ENCODE peak calls at places on chromosomes 6 and 20, in four cellular contexts. J is endodermal cell, D is astrocyte, C is HCT116. O is an unnamed sample.

GRCh38 chr20:32742322-32743236 is 688 bp downstream of the COMMD7 start:
- DNase-seq in J (peak; percentile 89), D (no peak), C (no peak), O (no peak)

GRCh38 chr6:84466521-84466920 is 239.1 kb upstream of the CEP162 start:
- DNase-seq in J (peak; percentile 71), D (peak; percentile 84), C (peak; percentile 16), O (no peak)

GRCh38 chr6:128252293-128253176 is 267.9 kb downstream of the PTPRK start:
- DNase-seq in J (no peak), D (peak; percentile 41), C (no peak), O (no peak)

GRCh38 chr6:49541210-49541724 is 9.2 kb upstream of the C6orf141 start:
- DNase-seq in J (no peak), D (peak; percentile 93), C (peak; percentile 56), O (no peak)

GRCh38 chr20:60062431-60063336 is 104.5 kb downstream of the CDH26 start:
- DNase-seq in J (peak; percentile 35), D (peak; percentile 70), C (no peak), O (no peak)

GRCh38 chr20:62938105-62938888 is at the start of gene GID8:
- DNase-seq in J (peak; percentile 69), D (peak; percentile 30), C (no peak), O (no peak)

GRCh38 chr6:134446228-134446848 is 128.4 kb upstream of the SGK1 start:
- DNase-seq in J (no peak), D (peak; percentile 74), C (no peak), O (no peak)

GRCh38 chr20:34643919-34644318 is 33.0 kb downstream of the PIGU start:
- DNase-seq in J (peak; percentile 7), D (peak; percentile 61), C (no peak), O (no peak)

GRCh38 chr6:169407338-169407737 is 153.7 kb upstream of the THBS2 start:
- DNase-seq in J (no peak), D (no peak), C (no peak), O (no peak)

GRCh38 chr6:109092074-109092473 is 2.6 kb downstream of the SESN1 start:
- DNase-seq in J (no peak), D (no peak), C (no peak), O (no peak)

GRCh38 chr6:109094351-109095035 is at the start of gene SESN1:
- DNase-seq in J (peak; percentile 99), D (peak; percentile 93), C (peak; percentile 65), O (peak; percentile 76)

GRCh38 chr6:109095821-109096084 is 446 bp downstream of the CEP57L1 start:
- DNase-seq in J (no peak), D (no peak), C (no peak), O (no peak)

GRCh38 chr6:109095036-109095820 is at the start of gene CEP57L1:
- DNase-seq in J (peak; percentile 97), D (peak; percentile 92), C (peak; percentile 94), O (peak; percentile 89)

GRCh38 chr6:109093732-109094131 is 914 bp downstream of the SESN1 start:
- DNase-seq in J (no peak), D (peak; percentile 3), C (no peak), O (no peak)
- H3K9ac ChIP-seq in J (peak overlapping the region; percentile 85), D (peak overlapping the region; percentile 94), C (peak overlapping the region; percentile 87), O (peak overlapping the region; percentile 76)

DNA sequence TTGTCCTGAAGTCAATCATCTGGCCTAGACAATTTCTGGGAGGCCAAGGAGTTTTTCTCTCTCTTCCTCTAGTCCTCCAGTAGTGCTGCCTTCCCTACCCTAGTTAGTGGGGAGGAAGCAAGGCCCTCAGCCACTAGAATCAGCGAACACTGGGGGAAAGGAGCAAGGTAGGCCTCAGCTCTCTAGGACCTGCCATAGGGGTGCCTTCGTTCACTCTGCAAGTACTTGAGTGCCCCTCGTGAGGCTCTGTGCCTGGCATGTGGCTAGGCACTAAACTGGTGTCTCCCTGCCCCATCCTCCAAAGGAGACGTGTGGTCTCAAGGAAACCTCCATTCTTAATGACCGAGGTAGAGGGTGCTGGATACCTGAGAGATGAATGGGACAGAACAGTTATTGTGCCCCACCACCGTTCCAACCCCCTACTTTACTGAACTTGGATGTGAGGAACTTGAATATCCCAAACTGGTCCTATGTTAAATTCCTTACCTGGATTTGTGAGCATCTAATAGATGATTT is 1.1 kb downstream of the DEF6 start:
- DNase-seq in J (no peak), D (no peak), C (no peak), O (no peak)
- H3K9ac ChIP-seq in J (no peak overlapping the region), D (no peak overlapping the region), C (peak overlapping the region; percentile 91), O (no peak overlapping the region)

DNA sequence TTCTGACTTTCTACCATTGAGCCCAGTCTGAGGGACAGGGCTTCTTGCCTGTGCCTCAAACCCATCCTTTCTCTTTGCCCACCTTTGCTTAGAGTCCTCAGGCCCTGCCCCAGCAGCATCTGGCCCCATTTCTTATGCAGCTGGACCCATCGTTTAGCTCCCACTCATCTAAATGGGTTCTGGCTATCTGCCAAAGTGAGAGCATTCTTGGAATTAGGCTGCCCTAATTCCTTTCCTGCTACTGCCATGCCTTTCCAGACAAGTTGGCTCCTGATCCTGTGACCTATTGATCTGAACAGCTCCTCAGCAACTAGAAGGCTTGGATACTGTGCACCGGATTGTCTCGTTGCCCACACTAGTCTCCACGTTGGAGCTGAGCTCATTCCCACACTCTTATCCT is 23.0 kb downstream of the DZANK1 start:
- DNase-seq in J (no peak), D (peak; percentile 18), C (no peak), O (no peak)
- H3K9ac ChIP-seq in J (no peak overlapping the region), D (no peak overlapping the region), C (no peak overlapping the region), O (no peak overlapping the region)

DNA sequence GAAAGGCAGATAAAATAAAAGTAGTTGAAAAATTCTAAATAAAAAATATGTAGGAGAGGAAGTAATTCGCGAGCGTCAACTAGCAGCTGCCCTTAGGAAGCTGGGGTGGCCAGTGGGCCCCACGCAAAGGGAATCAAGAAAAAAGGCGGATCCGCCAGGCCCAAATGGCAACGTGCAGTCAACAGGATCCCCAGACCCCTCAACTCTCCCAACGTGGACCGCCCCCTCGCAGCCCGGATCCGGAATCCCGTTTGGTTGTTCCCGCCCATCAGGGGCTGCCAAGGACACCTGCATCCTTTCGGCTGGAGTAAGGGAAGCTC is 296 bp downstream of the DZANK1 start:
- DNase-seq in J (no peak), D (no peak), C (no peak), O (no peak)
- H3K9ac ChIP-seq in J (peak overlapping the region; percentile 99), D (peak overlapping the region; percentile 95), C (peak overlapping the region; percentile 71), O (peak overlapping the region; percentile 64)

DNA sequence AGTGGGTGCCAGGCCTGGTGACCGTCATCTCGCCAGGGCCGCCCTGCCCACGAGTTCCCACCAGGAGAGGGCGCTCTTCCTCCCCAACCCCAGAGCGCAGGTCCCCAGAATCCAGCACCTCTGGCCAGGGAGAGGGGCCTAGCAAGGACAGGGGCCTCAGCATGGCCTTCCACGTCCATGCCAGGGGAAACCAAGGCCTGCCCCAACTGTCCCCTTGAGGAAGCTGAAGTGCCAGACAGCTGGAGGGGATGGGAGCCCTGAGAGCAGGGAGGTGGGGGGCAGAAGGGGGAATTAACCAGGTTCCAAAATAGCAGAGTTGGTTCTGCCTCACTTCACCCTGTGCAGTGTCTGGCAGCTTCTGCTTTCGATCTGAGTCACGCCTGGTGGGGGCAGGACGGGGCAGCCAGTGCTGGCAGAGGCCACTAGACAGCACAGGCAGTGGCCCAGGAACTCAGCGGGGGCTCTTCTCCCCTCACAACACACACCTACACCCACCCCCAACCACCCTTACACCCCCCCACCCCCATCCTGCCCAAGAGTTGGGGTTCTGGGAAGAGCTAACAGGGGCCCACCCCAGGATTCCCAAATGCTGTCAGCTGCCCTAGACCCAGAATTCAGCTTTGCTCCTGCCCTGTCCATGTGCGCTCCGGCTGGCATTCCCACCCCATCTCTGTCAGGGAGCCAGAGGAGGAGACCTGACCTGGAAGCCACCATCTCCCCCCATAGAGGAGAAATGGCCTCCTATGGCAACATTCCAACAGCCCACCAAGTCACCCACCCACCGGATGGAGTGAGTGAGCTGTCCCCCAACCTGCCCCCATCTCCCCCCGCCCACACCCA is 29.2 kb downstream of the TFEB start:
- DNase-seq in J (peak; percentile 92), D (peak; percentile 61), C (no peak), O (peak; percentile 16)
- H3K9ac ChIP-seq in J (no peak overlapping the region), D (peak overlapping the region; percentile 35), C (peak overlapping the region; percentile 23), O (no peak overlapping the region)

DNA sequence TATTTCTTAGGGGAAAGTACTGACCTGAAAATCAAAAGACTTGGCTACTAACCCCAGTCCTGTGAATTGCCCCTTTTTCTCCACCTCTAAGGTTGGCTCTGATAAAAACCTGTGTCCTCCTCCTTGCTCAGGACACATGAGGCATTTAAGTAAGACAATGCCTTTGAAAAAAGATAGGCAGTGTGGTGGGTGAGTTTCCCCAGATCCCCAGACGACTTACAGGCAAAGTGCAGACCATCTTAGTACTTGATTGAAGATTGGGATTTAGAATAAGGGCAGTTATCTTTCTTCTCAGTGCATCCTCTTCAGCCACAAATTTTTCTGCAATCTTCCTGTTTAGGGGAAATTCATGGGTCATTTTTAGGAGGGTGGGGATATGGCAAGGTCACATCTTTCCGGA is 87.8 kb downstream of the KIZ start:
- DNase-seq in J (no peak), D (no peak), C (no peak), O (no peak)
- H3K9ac ChIP-seq in J (no peak overlapping the region), D (no peak overlapping the region), C (no peak overlapping the region), O (no peak overlapping the region)

DNA sequence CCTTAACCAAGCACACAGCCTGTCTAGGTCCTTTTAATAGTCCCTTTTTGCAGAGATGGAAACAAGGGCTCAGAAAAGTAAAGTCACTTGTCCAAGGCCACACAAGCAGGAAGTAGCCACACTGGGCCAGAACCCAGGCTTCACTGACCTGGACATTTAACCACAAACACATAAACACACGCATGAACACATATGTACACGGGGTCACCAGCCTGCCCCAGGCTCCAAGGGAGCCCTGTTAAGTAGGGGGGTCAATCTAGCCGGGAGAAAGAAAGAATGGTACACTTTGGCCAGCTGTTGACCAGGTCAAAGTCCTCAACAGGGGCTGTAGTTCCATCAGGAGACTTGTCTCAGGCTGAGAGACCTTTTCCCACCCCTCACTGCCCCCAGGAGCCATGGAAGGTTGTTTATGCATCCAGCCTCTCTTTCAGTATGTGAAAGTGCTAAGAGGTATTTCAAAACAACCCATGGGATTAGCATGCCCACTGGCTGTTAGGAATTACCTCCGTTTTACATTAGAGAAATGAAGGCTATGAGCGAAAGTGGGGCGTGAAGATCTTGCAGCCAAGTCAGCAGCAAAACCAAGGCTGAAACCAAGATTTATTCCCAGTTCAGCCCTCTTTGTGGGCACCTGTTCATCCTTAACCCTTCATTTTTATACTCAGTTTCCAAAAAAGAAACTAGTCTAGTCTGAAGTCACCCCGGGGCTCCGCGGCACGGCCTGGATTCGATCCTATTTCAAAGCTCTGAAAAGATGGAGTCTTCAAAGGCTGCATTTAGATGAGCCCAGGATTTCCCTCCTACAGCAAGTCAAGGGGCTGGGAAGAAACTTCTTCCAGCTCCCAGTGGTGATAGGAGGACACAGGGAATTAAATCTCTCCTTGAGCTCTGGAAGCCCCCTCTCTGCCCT is 9.8 kb downstream of the SDC4 start:
- DNase-seq in J (no peak), D (no peak), C (no peak), O (no peak)
- H3K9ac ChIP-seq in J (no peak overlapping the region), D (peak overlapping the region; percentile 87), C (peak overlapping the region; percentile 80), O (no peak overlapping the region)

O was measured in NT2/D1.